ENCODE peak calls at places on chromosomes 2 and 18, in six cellular contexts. I is A549; Y is CD8-positive, alpha-beta T cell; P is mesenchymal stem cell; N is IMR-90; J is adrenal gland. Z is an unnamed sample.

GRCh38 chr2:177244244-177244771 is 20.2 kb downstream of the NFE2L2 start:
- DNase-seq in I (no peak), Y (no peak), P (no peak), N (no peak), J (no peak), Z (no peak)

GRCh38 chr18:56702946-56703345 is 51.8 kb downstream of the WDR7 start:
- DNase-seq in I (peak; percentile 49), Y (peak; percentile 28), P (peak; percentile 44), N (peak; percentile 50), J (no peak), Z (no peak)

GRCh38 chr2:69918391-69918790 is 3.5 kb downstream of the MXD1 start:
- DNase-seq in I (no peak), Y (no peak), P (no peak), N (no peak), J (no peak), Z (no peak)

GRCh38 chr2:236743623-236744280 is 174.1 kb downstream of the ACKR3 start:
- DNase-seq in I (no peak), Y (no peak), P (peak; percentile 58), N (peak; percentile 18), J (peak; percentile 31), Z (no peak)

GRCh38 chr18:73717570-73717969 is 430.1 kb downstream of the FBXO15 start:
- DNase-seq in I (no peak), Y (no peak), P (peak; percentile 24), N (peak; percentile 32), J (no peak), Z (no peak)

GRCh38 chr2:128016620-128017019 is 11.2 kb downstream of the SAP130 start:
- DNase-seq in I (no peak), Y (no peak), P (no peak), N (peak; percentile 28), J (no peak), Z (no peak)

GRCh38 chr18:394997-395383 is 105.5 kb downstream of the COLEC12 start:
- DNase-seq in I (no peak), Y (no peak), P (peak; percentile 69), N (peak; percentile 75), J (no peak), Z (no peak)

GRCh38 chr2:192195548-192196418 is 1.1 kb upstream of the TMEFF2 start:
- DNase-seq in I (peak; percentile 10), Y (no peak), P (peak; percentile 52), N (peak; percentile 15), J (peak; percentile 47), Z (no peak)

GRCh38 chr2:131168578-131168977 is 40.8 kb upstream of the POTEE start:
- DNase-seq in I (no peak), Y (no peak), P (no peak), N (no peak), J (no peak), Z (no peak)

GRCh38 chr2:96306370-96306769 is 1.0 kb upstream of the SNRNP200 start:
- DNase-seq in I (no peak), Y (no peak), P (no peak), N (no peak), J (no peak), Z (no peak)

GRCh38 chr2:142037051-142037450 is 93.8 kb downstream of the LRP1B start:
- DNase-seq in I (no peak), Y (no peak), P (peak; percentile 61), N (no peak), J (no peak), Z (no peak)

GRCh38 chr2:200483729-200484198 is 26.1 kb downstream of the KCTD18 start:
- DNase-seq in I (peak; percentile 71), Y (no peak), P (peak; percentile 26), N (peak; percentile 25), J (peak; percentile 72), Z (no peak)

GRCh38 chr2:206846854-206847834 is 81.7 kb downstream of the FASTKD2 start:
- DNase-seq in I (no peak), Y (no peak), P (no peak), N (no peak), J (no peak), Z (no peak)

GRCh38 chr2:204691911-204692510 is 146.7 kb downstream of the PARD3B start:
- DNase-seq in I (peak; percentile 86), Y (no peak), P (peak; percentile 87), N (peak; percentile 91), J (peak; percentile 84), Z (peak; percentile 1)

GRCh38 chr2:132606649-132607048 is 63.4 kb downstream of the LYPD1 start:
- DNase-seq in I (no peak), Y (no peak), P (no peak), N (no peak), J (no peak), Z (no peak)

GRCh38 chr2:62536873-62537547 is 31.0 kb upstream of the TMEM17 start:
- DNase-seq in I (no peak), Y (no peak), P (no peak), N (no peak), J (no peak), Z (no peak)

GRCh38 chr2:30612371-30612770 is 165.3 kb downstream of the LCLAT1 start:
- DNase-seq in I (no peak), Y (no peak), P (peak; percentile 81), N (no peak), J (no peak), Z (no peak)
- H3K27ac ChIP-seq in I (no peak overlapping the region), Y (no peak overlapping the region), P (no peak overlapping the region), N (peak overlapping the region; percentile 65), J (no peak overlapping the region), Z (no peak overlapping the region)

DNA sequence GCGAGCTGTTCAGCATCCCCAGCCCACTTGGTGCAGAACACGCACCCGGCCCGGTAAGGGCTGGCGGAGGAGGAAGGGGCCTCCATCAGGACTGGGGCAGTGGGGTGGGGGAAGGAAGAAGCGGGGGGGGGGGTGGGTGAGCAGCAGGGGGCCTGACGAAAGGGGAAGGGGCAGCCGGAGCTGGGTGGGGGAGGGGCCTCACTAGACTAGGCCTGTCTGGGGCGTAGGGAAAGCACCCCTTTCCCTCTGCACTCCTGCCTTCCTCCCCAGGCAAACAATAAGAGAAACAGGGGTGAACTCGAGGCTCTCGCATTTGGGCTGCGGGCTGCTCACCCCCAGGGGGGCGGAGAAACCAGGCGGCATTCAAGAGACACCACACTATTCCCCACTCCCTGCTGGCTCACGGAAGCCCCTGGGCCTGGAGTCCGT is 82.7 kb upstream of the POMC start:
- DNase-seq in I (no peak), Y (peak; percentile 21), P (no peak), N (no peak), J (no peak), Z (no peak)
- H3K27ac ChIP-seq in I (peak overlapping the region; percentile 91), Y (peak overlapping the region; percentile 52), P (peak overlapping the region; percentile 84), N (no peak overlapping the region), J (peak overlapping the region; percentile 68), Z (peak overlapping the region; percentile 97)

DNA sequence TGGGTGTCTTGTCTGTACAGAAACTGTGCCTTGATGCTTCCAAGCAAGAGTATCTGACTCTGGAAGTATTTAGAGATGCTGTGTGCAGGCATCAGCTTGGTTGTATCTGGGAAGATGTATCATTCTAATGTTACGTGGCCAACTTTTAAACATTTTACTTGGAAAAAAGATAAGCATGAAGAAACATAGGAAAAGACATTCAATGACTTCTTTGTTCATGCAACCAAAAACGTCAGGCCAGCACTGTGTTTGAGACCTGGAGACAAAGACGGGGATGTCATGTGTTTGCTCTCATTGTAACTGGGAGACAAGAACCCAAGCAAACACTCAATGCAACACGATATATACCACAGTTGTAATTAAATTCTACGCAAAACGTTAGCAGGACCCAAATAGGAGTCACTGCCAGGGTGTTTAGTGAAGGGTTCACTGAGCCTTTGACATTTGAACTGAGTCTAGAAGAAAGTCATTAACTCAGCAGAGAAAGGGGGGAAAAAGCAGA is 8.9 kb upstream of the SESTD1 start:
- DNase-seq in I (no peak), Y (no peak), P (no peak), N (peak; percentile 24), J (no peak), Z (no peak)
- H3K27ac ChIP-seq in I (peak overlapping the region; percentile 71), Y (no peak overlapping the region), P (no peak overlapping the region), N (no peak overlapping the region), J (no peak overlapping the region), Z (peak overlapping the region; percentile 80)

GRCh38 chr2:28594369-28595108 is 98.7 kb downstream of the PLB1 start:
- DNase-seq in I (peak; percentile 89), Y (peak; percentile 92), P (peak; percentile 82), N (peak; percentile 82), J (peak; percentile 97), Z (peak; percentile 40)
- H3K27ac ChIP-seq in I (peak overlapping the region; percentile 69), Y (peak overlapping the region; percentile 44), P (peak overlapping the region; percentile 37), N (peak overlapping the region; percentile 5), J (peak overlapping the region; percentile 71), Z (peak overlapping the region; percentile 84)

DNA sequence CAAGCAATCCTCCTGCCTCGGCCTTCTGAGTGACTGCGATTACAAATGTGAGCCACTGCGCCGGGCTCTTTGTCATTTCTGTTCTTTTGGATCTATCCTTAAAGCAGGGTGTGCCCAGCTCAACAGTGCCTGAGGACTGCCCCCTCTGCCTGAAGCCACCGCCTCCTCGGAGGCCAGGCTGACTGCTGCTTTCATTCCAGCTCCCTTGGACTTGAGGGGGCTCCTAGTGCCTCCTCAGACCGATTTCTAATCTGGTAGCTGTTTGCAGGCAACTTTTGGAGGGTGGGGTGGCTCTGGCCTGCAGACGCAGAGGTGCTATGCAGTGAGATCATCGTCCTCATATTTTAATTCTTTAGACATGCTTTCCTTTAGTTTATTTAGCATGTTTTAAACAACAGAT is 35.9 kb upstream of the KLF11 start:
- DNase-seq in I (no peak), Y (no peak), P (no peak), N (peak; percentile 27), J (no peak), Z (no peak)
- H3K27ac ChIP-seq in I (no peak overlapping the region), Y (no peak overlapping the region), P (no peak overlapping the region), N (no peak overlapping the region), J (no peak overlapping the region), Z (no peak overlapping the region)

DNA sequence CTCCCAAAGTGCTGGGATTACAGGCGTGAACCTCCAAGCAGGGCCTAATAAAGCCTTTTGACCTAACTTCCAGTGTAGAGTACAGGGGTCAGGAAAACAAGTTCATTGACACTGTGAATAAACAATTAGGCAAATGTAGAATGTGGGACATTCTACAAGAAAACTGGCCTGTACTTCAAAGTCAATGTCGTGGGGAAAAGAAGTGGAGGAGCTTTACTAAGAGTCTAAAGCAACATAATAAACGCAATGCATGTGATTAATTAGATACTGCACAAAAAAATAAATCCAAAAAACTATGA is 3.6 kb upstream of the RRM2 start:
- DNase-seq in I (no peak), Y (no peak), P (no peak), N (no peak), J (no peak), Z (no peak)
- H3K27ac ChIP-seq in I (no peak overlapping the region), Y (no peak overlapping the region), P (no peak overlapping the region), N (no peak overlapping the region), J (no peak overlapping the region), Z (no peak overlapping the region)

DNA sequence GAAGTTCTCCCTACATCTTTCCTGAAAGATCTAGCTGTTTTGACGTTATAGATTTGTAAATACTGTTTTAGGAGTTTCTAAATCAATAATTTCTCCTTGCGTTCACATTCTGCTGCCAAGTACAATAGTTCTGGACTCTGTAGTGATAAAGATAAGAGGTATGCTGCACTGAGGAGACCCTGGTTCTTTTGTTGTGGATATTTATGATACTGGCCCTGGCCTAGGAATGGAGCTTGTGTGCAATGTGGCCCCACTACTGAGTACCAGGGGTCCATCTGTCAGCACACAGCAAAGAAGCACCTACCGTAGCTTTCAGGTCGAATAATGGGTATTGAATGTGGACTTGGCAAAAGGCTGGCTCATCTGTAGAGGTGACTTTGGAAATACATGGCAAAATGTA is 85.0 kb downstream of the MAP3K20 start:
- DNase-seq in I (no peak), Y (no peak), P (no peak), N (no peak), J (no peak), Z (no peak)
- H3K27ac ChIP-seq in I (peak overlapping the region; percentile 78), Y (no peak overlapping the region), P (no peak overlapping the region), N (peak overlapping the region; percentile 100), J (no peak overlapping the region), Z (no peak overlapping the region)

Z was measured in caudate nucleus.